ENCODE peak calls at places on chromosomes 3 and 15, in six cellular contexts. D is aorta; F is ovary; B is right lobe of liver; I is CD8-positive, alpha-beta memory T cell; Q is heart left ventricle. M is an unnamed sample.

GRCh38 chr3:109278546-109278945 is 37.8 kb downstream of the DPPA2 start:
- DNase-seq in D (no peak), F (no peak), B (no peak), I (no peak), Q (no peak), M (no peak)

GRCh38 chr15:35705885-35706590 is 160.1 kb upstream of the DPH6 start:
- DNase-seq in D (no peak), F (no peak), B (no peak), I (no peak), Q (no peak), M (no peak)

GRCh38 chr3:111906667-111907066 is 47.6 kb downstream of the PHLDB2 start:
- DNase-seq in D (no peak), F (no peak), B (no peak), I (no peak), Q (no peak), M (no peak)

GRCh38 chr15:45499426-45499825 is 23.1 kb downstream of the SLC30A4 start:
- DNase-seq in D (no peak), F (no peak), B (no peak), I (no peak), Q (no peak), M (no peak)

GRCh38 chr3:69417541-69418078 is 31.7 kb upstream of the FRMD4B start:
- DNase-seq in D (no peak), F (no peak), B (no peak), I (no peak), Q (no peak), M (no peak)

GRCh38 chr3:55484741-55485207 is 2.3 kb downstream of the WNT5A start:
- DNase-seq in D (no peak), F (no peak), B (no peak), I (no peak), Q (no peak), M (no peak)

GRCh38 chr3:43413676-43414368 is 127.5 kb downstream of the SNRK start:
- DNase-seq in D (no peak), F (no peak), B (no peak), I (no peak), Q (no peak), M (no peak)

GRCh38 chr15:64634576-64635485 is 140.6 kb downstream of the RBPMS2 start:
- DNase-seq in D (no peak), F (no peak), B (no peak), I (no peak), Q (no peak), M (no peak)

GRCh38 chr3:40841570-40842109 is 316.9 kb downstream of the ZNF621 start:
- DNase-seq in D (no peak), F (no peak), B (no peak), I (no peak), Q (no peak), M (no peak)

GRCh38 chr15:85625431-85625830 is 169.3 kb downstream of the KLHL25 start:
- DNase-seq in D (no peak), F (no peak), B (no peak), I (no peak), Q (no peak), M (no peak)
- H3K4me3 ChIP-seq in D (no peak overlapping the region), F (no peak overlapping the region), B (no peak overlapping the region), I (peak overlapping the region; percentile 9), Q (peak overlapping the region; percentile 67), M (no peak overlapping the region)

GRCh38 chr15:77818484-77819270 is 186.0 kb upstream of the LINGO1 start:
- DNase-seq in D (no peak), F (no peak), B (no peak), I (no peak), Q (no peak), M (no peak)
- H3K27ac ChIP-seq in D (no peak overlapping the region), F (no peak overlapping the region), B (no peak overlapping the region), I (no peak overlapping the region), Q (no peak overlapping the region), M (no peak overlapping the region)

DNA sequence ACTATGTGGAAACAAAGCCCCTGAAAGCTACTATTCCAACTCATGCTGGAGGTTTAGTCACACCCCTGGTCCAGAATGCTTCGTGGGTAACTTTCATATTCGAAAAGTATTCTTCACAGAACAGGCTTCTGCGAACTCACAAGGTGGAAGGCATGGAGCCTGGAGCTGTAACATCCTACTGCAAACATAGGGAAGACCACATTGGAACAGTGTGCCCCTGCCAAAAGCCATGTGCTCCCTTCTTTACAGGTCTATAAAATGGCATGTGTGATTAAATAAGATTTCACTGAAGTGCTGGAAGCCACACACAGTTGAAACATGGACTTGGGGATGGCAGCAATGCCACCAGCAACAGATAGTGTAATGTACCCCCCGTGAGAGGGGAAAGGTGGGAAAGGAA is 105.9 kb downstream of the GREM1 start:
- DNase-seq in D (no peak), F (no peak), B (no peak), I (no peak), Q (no peak), M (no peak)
- H3K4me1 ChIP-seq in D (no peaks in the 10 kb centered on the region), F (no peaks in the 10 kb centered on the region), B (no peaks in the 10 kb centered on the region), I (no peaks in the 10 kb centered on the region), Q (no peaks in the 10 kb centered on the region), M (no peaks in the 10 kb centered on the region)

DNA sequence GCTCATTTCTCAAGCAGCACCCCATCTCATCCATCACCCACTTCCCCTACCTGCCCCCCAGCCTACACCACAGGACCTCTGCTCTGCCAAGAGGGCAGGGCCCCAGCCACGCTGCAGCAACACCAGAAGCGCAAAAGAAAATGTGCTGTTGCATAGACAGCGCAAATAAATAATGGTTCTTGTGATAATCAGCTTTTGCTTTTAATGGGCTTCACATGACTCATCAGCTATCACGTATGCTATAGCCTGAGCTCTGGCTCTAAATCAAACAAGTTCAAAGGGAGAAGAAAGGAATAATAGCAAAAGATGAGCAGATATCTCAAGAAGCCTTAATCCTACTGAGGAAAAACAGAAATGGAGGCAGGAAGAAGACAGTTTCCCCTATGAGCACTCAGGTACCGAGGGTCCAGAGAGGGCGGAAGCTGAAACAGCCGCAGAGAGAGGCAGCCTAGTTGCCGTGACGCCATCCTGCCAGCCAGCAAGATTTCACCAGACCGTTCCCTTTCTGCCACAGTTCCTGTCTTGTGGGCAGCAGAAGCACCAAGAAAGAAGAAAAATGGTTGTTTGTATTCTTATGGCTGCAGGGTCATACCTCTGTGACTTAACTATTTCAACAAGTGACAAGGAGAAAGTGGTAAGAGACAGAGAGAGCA is 22.1 kb downstream of the RAB27A start:
- DNase-seq in D (no peak), F (no peak), B (no peak), I (peak; percentile 65), Q (peak; percentile 74), M (peak; percentile 78)
- H3K4me3 ChIP-seq in D (no peak overlapping the region), F (no peak overlapping the region), B (no peak overlapping the region), I (peak overlapping the region; percentile 55), Q (no peak overlapping the region), M (no peak overlapping the region)

M was measured in left lung.